ENCODE peak calls at places on chromosomes 1 and 21, in seven cellular contexts. K, A, R, T, O, S and E are unnamed samples.

GRCh38 chr1:165152727-165153126 is 203.8 kb downstream of the LMX1A start:
- DNase-seq in K (no peak), A (peak), R (no peak), T (peak), O (no peak), S (no peak), E (no peak)

GRCh38 chr1:64663654-64664053 is 81.2 kb upstream of the RAVER2 start:
- DNase-seq in K (no peak), A (peak), R (peak), T (no peak), O (no peak), S (no peak), E (no peak)

GRCh38 chr1:22143065-22143514 is at the start of gene WNT4:
- DNase-seq in K (peak), A (peak), R (peak), T (no peak), O (no peak), S (peak), E (peak)

GRCh38 chr1:154913242-154913641 is 23.3 kb downstream of the PMVK start:
- DNase-seq in K (no peak), A (no peak), R (no peak), T (no peak), O (no peak), S (no peak), E (no peak)

GRCh38 chr1:210775289-210775688 is 358.7 kb downstream of the KCNH1 start:
- DNase-seq in K (no peak), A (no peak), R (no peak), T (no peak), O (no peak), S (no peak), E (no peak)

GRCh38 chr1:112704908-112705627 is 1.9 kb downstream of the RHOC start:
- DNase-seq in K (peak), A (peak), R (peak), T (peak), O (peak), S (peak), E (no peak)

GRCh38 chr1:3659093-3659492 is 6.8 kb downstream of the TP73 start:
- DNase-seq in K (no peak), A (peak), R (no peak), T (no peak), O (no peak), S (no peak), E (no peak)

GRCh38 chr21:32611471-32611997 is 643 bp downstream of the CFAP298 start:
- DNase-seq in K (peak), A (peak), R (peak), T (no peak), O (peak), S (peak), E (peak)

GRCh38 chr1:110384581-110385321 is 6.1 kb downstream of the SLC16A4 start:
- DNase-seq in K (no peak), A (no peak), R (peak), T (no peak), O (no peak), S (no peak), E (peak)

GRCh38 chr1:38964140-38964548 is 22.5 kb upstream of the RHBDL2 start:
- DNase-seq in K (no peak), A (no peak), R (peak), T (no peak), O (no peak), S (no peak), E (no peak)

GRCh38 chr1:39866767-39867166 is 16.5 kb downstream of the TRIT1 start:
- DNase-seq in K (no peak), A (no peak), R (no peak), T (no peak), O (peak), S (no peak), E (no peak)

GRCh38 chr1:60911980-60912692 is 170.2 kb upstream of the NFIA start:
- DNase-seq in K (no peak), A (peak), R (no peak), T (no peak), O (no peak), S (no peak), E (no peak)

GRCh38 chr1:99858285-99858684 is 8.1 kb downstream of the AGL start:
- DNase-seq in K (no peak), A (no peak), R (no peak), T (no peak), O (no peak), S (no peak), E (no peak)

GRCh38 chr1:11046270-11046566 is 821 bp downstream of the MASP2 start:
- DNase-seq in K (no peak), A (no peak), R (no peak), T (no peak), O (no peak), S (no peak), E (peak)

GRCh38 chr1:3577300-3577699 is 34.0 kb downstream of the MEGF6 start:
- DNase-seq in K (no peak), A (no peak), R (no peak), T (no peak), O (peak), S (no peak), E (no peak)

GRCh38 chr1:96362623-96363022 is 359.0 kb upstream of the PTBP2 start:
- DNase-seq in K (no peak), A (no peak), R (no peak), T (peak), O (peak), S (no peak), E (no peak)

GRCh38 chr1:66262233-66262632 is 271.7 kb upstream of the SGIP1 start:
- DNase-seq in K (no peak), A (no peak), R (no peak), T (peak), O (peak), S (no peak), E (no peak)

GRCh38 chr1:54212872-54213271 is 12.9 kb downstream of the MRPL37 start:
- DNase-seq in K (no peak), A (no peak), R (no peak), T (no peak), O (no peak), S (no peak), E (no peak)

GRCh38 chr1:219518168-219518905 is 94.6 kb downstream of the ZC3H11B start:
- DNase-seq in K (no peak), A (no peak), R (no peak), T (peak), O (peak), S (no peak), E (no peak)

GRCh38 chr1:53618218-53619087 is 120.5 kb downstream of the GLIS1 start:
- DNase-seq in K (peak), A (no peak), R (no peak), T (no peak), O (no peak), S (peak), E (no peak)

GRCh38 chr1:9321480-9321849 is 28.8 kb downstream of the SPSB1 start:
- DNase-seq in K (no peak), A (no peak), R (no peak), T (no peak), O (peak), S (no peak), E (no peak)

GRCh38 chr1:160546942-160547341 is 23.9 kb upstream of the SLAMF6 start:
- DNase-seq in K (no peak), A (no peak), R (no peak), T (no peak), O (no peak), S (no peak), E (no peak)

GRCh38 chr1:11893907-11894251 is 32.3 kb downstream of the KIAA2013 start:
- DNase-seq in K (peak), A (peak), R (peak), T (peak), O (peak), S (peak), E (peak)

GRCh38 chr1:212077028-212077427 is 41.5 kb downstream of the DTL start:
- DNase-seq in K (no peak), A (no peak), R (no peak), T (no peak), O (no peak), S (no peak), E (no peak)

GRCh38 chr21:17089121-17089520 is 423.7 kb upstream of the CXADR start:
- DNase-seq in K (no peak), A (no peak), R (no peak), T (no peak), O (no peak), S (no peak), E (no peak)

GRCh38 chr21:40049031-40049958 is 182.1 kb downstream of the PCP4 start:
- DNase-seq in K (no peak), A (no peak), R (no peak), T (no peak), O (no peak), S (no peak), E (no peak)

GRCh38 chr1:112937495-112937894 is 18.5 kb downstream of the SLC16A1 start:
- DNase-seq in K (no peak), A (no peak), R (peak), T (no peak), O (no peak), S (no peak), E (no peak)

GRCh38 chr21:20311388-20311787 is 686.8 kb upstream of the NCAM2 start:
- DNase-seq in K (no peak), A (no peak), R (no peak), T (no peak), O (no peak), S (no peak), E (no peak)

GRCh38 chr21:33070921-33071877 is 1.3 kb downstream of the OLIG1 start:
- DNase-seq in K (no peak), A (peak), R (no peak), T (no peak), O (no peak), S (no peak), E (no peak)

GRCh38 chr21:41600961-41601572 is 93.1 kb upstream of the TMPRSS2 start:
- DNase-seq in K (no peak), A (no peak), R (no peak), T (no peak), O (no peak), S (peak), E (no peak)

GRCh38 chr21:25563399-25564116 is 43.7 kb downstream of the MRPL39 start:
- DNase-seq in K (no peak), A (no peak), R (no peak), T (no peak), O (peak), S (no peak), E (no peak)

GRCh38 chr21:25564349-25564948 is 42.8 kb downstream of the MRPL39 start:
- DNase-seq in K (no peak), A (no peak), R (no peak), T (no peak), O (no peak), S (no peak), E (no peak)

GRCh38 chr21:25562660-25563059 is 44.6 kb downstream of the MRPL39 start:
- DNase-seq in K (no peak), A (no peak), R (no peak), T (no peak), O (peak), S (no peak), E (no peak)

GRCh38 chr21:25560151-25560783 is 47.0 kb downstream of the MRPL39 start:
- DNase-seq in K (no peak), A (no peak), R (no peak), T (no peak), O (no peak), S (no peak), E (no peak)

DNA sequence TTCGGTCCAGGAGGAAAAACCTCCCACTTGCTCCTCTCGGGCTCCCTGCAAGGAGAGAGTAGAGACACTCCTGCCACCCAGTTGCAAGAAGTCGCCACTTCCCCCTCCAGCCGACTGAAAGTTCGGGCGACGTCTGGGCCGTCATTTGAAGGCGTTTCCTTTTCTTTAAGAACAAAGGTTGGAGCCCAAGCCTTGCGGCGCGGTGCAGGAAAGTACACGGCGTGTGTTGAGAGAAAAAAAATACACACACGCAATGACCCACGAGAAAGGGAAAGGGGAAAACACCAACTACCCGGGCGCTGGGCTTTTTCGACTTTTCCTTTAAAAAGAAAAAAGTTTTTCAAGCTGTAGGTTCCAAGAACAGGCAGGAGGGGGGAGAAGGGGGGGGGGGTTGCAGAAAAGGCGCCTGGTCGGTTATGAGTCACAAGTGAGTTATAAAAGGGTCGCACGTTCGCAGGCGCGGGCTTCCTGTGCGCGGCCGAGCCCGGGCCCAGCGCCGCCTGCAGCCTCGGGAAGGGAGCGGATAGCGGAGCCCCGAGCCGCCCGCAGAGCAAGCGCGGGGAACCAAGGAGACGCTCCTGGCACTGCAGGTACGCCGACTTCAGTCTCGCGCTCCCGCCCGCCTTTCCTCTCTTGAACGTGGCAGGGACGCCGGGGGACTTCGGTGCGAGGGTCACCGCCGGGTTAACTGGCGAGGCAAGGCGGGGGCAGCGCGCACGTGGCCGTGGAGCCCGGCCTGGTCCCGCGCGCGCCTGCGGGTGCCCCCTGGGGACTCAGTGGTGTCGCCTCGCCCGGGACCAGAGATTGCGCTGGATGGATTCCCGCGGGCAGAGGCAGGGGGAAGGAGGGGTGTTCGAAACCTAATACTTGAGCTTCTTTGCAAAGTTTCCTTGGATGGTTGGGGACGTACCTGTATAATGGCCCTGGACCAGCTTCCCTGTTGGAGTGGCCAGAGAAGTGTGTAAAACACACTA is 45.3 kb downstream of the MRPL39 start:
- DNase-seq in K (peak), A (peak), R (peak), T (no peak), O (peak), S (peak), E (peak)
- TF ChIP-seq CTCF in K (no peak), A (no peak), R (peak), T (no peak), O (peak), S (no peak), E (no peak)

GRCh38 chr1:2132222-2133038 is 62.1 kb downstream of the FAAP20 start:
- DNase-seq in K (no peak), A (no peak), R (no peak), T (peak), O (peak), S (no peak), E (no peak)
- TF ChIP-seq CTCF in K (no peak), A (no peak), R (peak), T (peak), O (peak), S (no peak), E (no peak)

DNA sequence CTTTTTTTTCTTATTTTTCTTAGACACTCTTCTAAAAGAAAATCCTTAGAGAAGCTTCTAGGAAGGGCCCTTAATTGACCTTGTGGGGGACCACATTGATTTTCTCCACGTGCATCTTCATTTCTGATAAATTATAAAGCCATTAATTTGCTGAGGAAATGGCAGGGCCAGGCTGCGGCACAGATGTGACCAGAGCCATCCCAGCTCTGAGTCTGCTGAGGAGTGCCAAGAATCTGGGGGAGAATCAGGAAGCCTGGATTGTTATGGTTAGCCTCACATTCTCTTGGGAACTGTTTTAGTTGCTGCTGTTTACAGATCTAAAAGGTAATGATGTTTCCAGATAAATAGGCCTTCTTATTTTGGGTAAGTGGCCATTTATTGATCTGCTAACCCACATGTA is 16.2 kb downstream of the PROX1 start:
- DNase-seq in K (no peak), A (peak), R (no peak), T (no peak), O (no peak), S (no peak), E (no peak)
- TF ChIP-seq CTCF in K (no peak), A (no peak), R (no peak), T (no peak), O (no peak), S (no peak), E (no peak)

GRCh38 chr1:19605884-19606442 is 38.1 kb upstream of the NBL1 start:
- DNase-seq in K (no peak), A (no peak), R (no peak), T (no peak), O (no peak), S (no peak), E (no peak)
- TF ChIP-seq CTCF in K (no peak), A (no peak), R (no peak), T (no peak), O (no peak), S (no peak), E (no peak)

GRCh38 chr1:27643626-27644368 is 8.8 kb upstream of the FGR start:
- DNase-seq in K (peak), A (peak), R (peak), T (no peak), O (peak), S (peak), E (peak)
- TF ChIP-seq CTCF in K (peak), A (peak), R (peak), T (peak), O (peak), S (no peak), E (no peak)

GRCh38 chr1:182391028-182391361 is 595 bp downstream of the GLUL start:
- DNase-seq in K (no peak), A (peak), R (no peak), T (no peak), O (no peak), S (no peak), E (no peak)
- TF ChIP-seq CTCF in K (no peak), A (peak), R (no peak), T (no peak), O (peak), S (no peak), E (no peak)

GRCh38 chr1:37100310-37100709 is 66.0 kb upstream of the GRIK3 start:
- DNase-seq in K (no peak), A (no peak), R (no peak), T (no peak), O (no peak), S (no peak), E (no peak)

GRCh38 chr1:37092937-37093336 is 58.6 kb upstream of the GRIK3 start:
- DNase-seq in K (no peak), A (no peak), R (no peak), T (no peak), O (no peak), S (no peak), E (no peak)

GRCh38 chr1:37094302-37094701 is 60.0 kb upstream of the GRIK3 start:
- DNase-seq in K (no peak), A (no peak), R (peak), T (no peak), O (no peak), S (no peak), E (no peak)

GRCh38 chr1:37098196-37098595 is 63.9 kb upstream of the GRIK3 start:
- DNase-seq in K (no peak), A (no peak), R (no peak), T (no peak), O (no peak), S (no peak), E (no peak)

GRCh38 chr1:37096523-37096922 is 62.2 kb upstream of the GRIK3 start:
- DNase-seq in K (no peak), A (no peak), R (peak), T (peak), O (no peak), S (no peak), E (no peak)
- TF ChIP-seq CTCF in K (no peak), A (peak), R (no peak), T (peak), O (no peak), S (no peak), E (no peak)

DNA sequence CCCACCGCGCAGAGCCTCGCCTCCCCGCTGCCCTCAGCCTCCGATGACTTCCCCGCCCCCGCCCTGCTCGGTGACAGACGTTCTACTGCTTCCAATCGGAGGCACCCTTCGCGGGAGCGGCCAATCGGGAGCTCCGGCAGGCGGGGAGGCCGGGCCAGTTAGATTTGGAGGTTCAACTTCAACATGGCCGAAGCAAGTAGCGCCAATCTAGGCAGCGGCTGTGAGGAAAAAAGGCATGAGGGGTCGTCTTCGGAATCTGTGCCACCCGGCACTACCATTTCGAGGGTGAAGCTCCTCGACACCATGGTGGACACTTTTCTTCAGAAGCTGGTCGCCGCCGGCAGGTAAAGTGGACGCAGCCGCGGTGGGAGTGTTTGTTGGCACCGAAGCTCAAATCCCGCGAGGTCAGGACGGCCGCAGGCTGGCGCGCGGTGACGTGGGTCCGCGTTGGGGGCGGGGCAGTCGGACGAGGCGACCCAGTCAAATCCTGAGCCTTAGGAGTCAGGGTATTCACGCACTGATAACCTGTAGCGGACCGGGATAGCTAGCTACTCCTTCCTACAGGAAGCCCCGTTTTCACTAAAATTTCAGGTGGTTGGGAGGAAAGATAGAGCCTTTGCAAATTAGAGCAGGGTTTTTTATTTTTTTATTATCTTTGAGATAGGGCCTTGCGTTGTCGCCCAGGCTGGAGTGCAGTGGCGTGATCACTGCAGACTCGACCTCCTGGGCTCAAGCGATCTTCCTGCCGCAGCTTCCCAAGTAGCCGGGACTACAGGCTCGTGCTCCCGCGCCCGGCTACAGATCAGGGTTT is at the start of gene PMF1:
- DNase-seq in K (peak), A (peak), R (peak), T (peak), O (peak), S (peak), E (peak)
- TF ChIP-seq CTCF in K (no peak), A (no peak), R (no peak), T (no peak), O (no peak), S (no peak), E (no peak)